ENCODE peak calls at places on chromosomes 16 and 17, in seven cellular contexts. W, J, F, V, G, H and M are unnamed samples.

GRCh38 chr16:21952040-21952792 is 945 bp upstream of the UQCRC2 start:
- DNase-seq in W (peak), J (peak), F (no peak), V (peak), G (peak), H (peak), M (peak)

GRCh38 chr17:11986939-11987329 is 10.3 kb downstream of the ZNF18 start:
- DNase-seq in W (no peak), J (no peak), F (no peak), V (peak), G (no peak), H (peak), M (no peak)

GRCh38 chr17:81519284-81520020 is 6.9 kb upstream of the ACTG1 start:
- DNase-seq in W (peak), J (peak), F (no peak), V (no peak), G (peak), H (peak), M (no peak)

GRCh38 chr16:81601601-81602251 is 157.1 kb downstream of the CMIP start:
- DNase-seq in W (no peak), J (no peak), F (no peak), V (no peak), G (no peak), H (no peak), M (no peak)

GRCh38 chr16:9297437-9298113 is 206.1 kb downstream of the HAPSTR1 start:
- DNase-seq in W (peak), J (no peak), F (no peak), V (no peak), G (no peak), H (no peak), M (no peak)

GRCh38 chr17:50863221-50863843 is 2.8 kb downstream of the TOB1 start:
- DNase-seq in W (peak), J (no peak), F (no peak), V (no peak), G (no peak), H (peak), M (no peak)

GRCh38 chr17:29574732-29575510 is 6.4 kb downstream of the TP53I13 start:
- DNase-seq in W (no peak), J (no peak), F (no peak), V (no peak), G (no peak), H (no peak), M (no peak)

GRCh38 chr16:8583199-8583598 is 7.1 kb downstream of the TMEM114 start:
- DNase-seq in W (no peak), J (no peak), F (no peak), V (peak), G (no peak), H (peak), M (no peak)

GRCh38 chr17:77465358-77466041 is 324.7 kb downstream of the SEC14L1 start:
- DNase-seq in W (peak), J (peak), F (peak), V (peak), G (peak), H (peak), M (no peak)

GRCh38 chr17:49249292-49249794 is 18.8 kb upstream of the PHOSPHO1 start:
- DNase-seq in W (peak), J (no peak), F (no peak), V (peak), G (no peak), H (no peak), M (no peak)

GRCh38 chr17:19539040-19539399 is 5.4 kb downstream of the SLC47A1 start:
- DNase-seq in W (peak), J (no peak), F (no peak), V (no peak), G (no peak), H (no peak), M (no peak)

GRCh38 chr16:85819245-85819644 is 19.8 kb downstream of the COX4I1 start:
- DNase-seq in W (peak), J (peak), F (no peak), V (peak), G (peak), H (peak), M (no peak)

GRCh38 chr17:29584452-29585079 is 4.9 kb downstream of the GIT1 start:
- DNase-seq in W (no peak), J (no peak), F (no peak), V (peak), G (no peak), H (no peak), M (no peak)

GRCh38 chr16:4388275-4389021 is 16.8 kb downstream of the VASN start:
- DNase-seq in W (no peak), J (no peak), F (peak), V (no peak), G (no peak), H (no peak), M (no peak)

GRCh38 chr16:85123891-85124635 is 11.8 kb upstream of the CIBAR2 start:
- DNase-seq in W (peak), J (no peak), F (peak), V (peak), G (no peak), H (peak), M (no peak)

GRCh38 chr17:62740066-62740465 is 68.0 kb downstream of the MARCHF10 start:
- DNase-seq in W (no peak), J (no peak), F (no peak), V (no peak), G (no peak), H (no peak), M (no peak)

GRCh38 chr17:81947189-81947588 is at the start of gene MYADML2:
- DNase-seq in W (no peak), J (no peak), F (no peak), V (no peak), G (no peak), H (no peak), M (no peak)

GRCh38 chr17:57600092-57600491 is 145.0 kb downstream of the CCDC182 start:
- DNase-seq in W (no peak), J (peak), F (no peak), V (peak), G (peak), H (no peak), M (no peak)

GRCh38 chr16:55661842-55662479 is 6.2 kb downstream of the SLC6A2 start:
- DNase-seq in W (no peak), J (no peak), F (no peak), V (no peak), G (no peak), H (peak), M (no peak)

GRCh38 chr17:47776330-47777197 is 43.5 kb downstream of the TBX21 start:
- DNase-seq in W (no peak), J (peak), F (no peak), V (peak), G (peak), H (peak), M (no peak)

GRCh38 chr16:1559446-1559975 is 26.0 kb downstream of the TMEM204 start:
- DNase-seq in W (no peak), J (peak), F (no peak), V (no peak), G (no peak), H (no peak), M (no peak)

GRCh38 chr16:11361751-11362742 is 16.8 kb downstream of the RMI2 start:
- DNase-seq in W (no peak), J (peak), F (no peak), V (no peak), G (no peak), H (no peak), M (no peak)
- H3K4me3 ChIP-seq in W (no peak), J (peak), F (no peak), V (no peak), G (peak), H (no peak), M (no peak)

GRCh38 chr17:2266045-2266864 is 37.3 kb downstream of the SMG6 start:
- DNase-seq in W (no peak), J (peak), F (peak), V (no peak), G (peak), H (no peak), M (no peak)

GRCh38 chr17:2264023-2264860 is 39.3 kb downstream of the SMG6 start:
- DNase-seq in W (no peak), J (no peak), F (no peak), V (peak), G (no peak), H (no peak), M (peak)

GRCh38 chr17:2259769-2260536 is 43.6 kb downstream of the SMG6 start:
- DNase-seq in W (no peak), J (peak), F (no peak), V (peak), G (peak), H (no peak), M (no peak)

GRCh38 chr17:2262146-2262587 is 41.4 kb downstream of the SMG6 start:
- DNase-seq in W (no peak), J (no peak), F (no peak), V (peak), G (no peak), H (peak), M (peak)

DNA sequence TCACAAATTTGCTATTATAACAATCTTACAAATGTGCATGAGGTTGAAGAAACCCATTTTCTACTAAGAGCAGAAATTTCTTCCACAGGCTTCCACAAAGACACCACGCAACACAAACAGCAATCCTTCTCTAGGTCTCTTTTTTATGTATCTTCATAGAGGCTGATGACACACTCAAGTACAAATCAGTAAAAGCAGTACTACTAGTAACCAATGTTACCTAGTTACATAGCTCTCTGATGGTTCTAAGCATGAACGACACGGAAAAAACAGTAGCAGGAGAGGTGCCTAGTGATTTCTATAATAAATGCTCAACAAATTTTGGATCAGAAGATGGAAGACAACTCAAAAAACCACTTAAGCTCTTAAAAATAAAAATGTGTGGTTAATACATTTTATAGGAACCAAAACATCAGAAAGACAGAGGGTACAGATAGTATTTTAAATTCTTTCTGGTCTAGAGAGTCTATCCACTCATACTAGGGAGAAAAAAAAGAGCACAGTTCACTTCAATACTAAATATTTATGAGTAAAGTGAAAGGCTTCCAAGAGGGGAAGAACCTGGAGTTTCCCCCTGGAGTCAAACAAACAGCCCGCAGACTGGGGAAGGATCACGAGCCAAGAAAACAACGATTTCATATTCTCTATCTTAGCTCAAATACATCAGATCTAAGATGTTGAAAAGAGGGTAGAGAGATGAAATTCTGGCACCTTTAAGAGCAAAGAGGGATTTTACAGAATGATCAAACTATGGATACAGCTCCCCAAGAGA is 40.2 kb downstream of the SMG6 start:
- DNase-seq in W (no peak), J (no peak), F (no peak), V (peak), G (no peak), H (no peak), M (no peak)
- H3K4me3 ChIP-seq in W (no peak), J (peak), F (no peak), V (no peak), G (peak), H (no peak), M (peak)

DNA sequence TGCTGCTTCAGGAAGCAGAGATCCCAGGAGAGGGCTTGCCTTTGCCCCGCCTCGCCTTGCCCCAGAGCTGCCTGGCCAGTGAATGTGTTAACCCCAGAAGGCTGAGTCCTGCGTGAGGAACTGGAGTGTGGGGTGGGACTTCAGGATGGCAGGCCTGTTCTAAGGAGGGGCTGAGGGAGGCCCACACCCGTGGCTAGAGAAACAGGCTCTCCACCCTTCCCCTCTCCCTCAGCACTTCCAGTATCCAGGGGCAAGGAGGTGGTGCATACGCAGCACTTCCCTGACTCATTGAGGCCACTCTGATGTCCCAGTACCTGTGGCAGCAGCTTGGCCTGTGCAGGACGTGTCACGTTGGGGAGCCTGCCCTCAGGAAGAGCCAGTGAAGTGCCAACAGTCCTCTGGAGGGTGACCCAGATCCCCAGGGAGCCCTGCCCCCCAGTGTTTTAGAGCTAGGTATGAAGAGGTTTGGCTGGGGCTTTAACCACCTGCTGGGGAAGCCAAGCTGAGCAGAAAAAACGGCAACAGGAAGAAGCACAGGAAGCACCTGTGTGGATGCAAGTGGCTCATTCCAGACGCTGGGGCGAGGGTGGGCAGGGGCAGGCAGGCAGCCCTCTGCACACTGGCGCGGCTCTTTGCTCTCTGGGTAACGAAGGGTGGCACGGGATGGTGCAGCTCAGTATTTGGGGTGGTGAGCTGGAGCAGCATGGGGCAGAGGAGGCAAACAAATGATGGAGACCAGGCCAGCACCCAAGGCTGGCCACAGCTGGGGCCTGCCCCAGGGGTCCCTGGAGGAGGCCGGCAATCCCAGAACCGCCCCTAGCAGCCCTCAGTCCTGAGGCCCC is 14.7 kb upstream of the CTCF start:
- DNase-seq in W (no peak), J (peak), F (no peak), V (no peak), G (peak), H (no peak), M (no peak)
- H3K4me3 ChIP-seq in W (no peak), J (peak), F (no peak), V (no peak), G (peak), H (no peak), M (no peak)

GRCh38 chr16:83704656-83705055 is 103.1 kb upstream of the HSBP1 start:
- DNase-seq in W (no peak), J (no peak), F (no peak), V (peak), G (no peak), H (no peak), M (no peak)

GRCh38 chr16:83701494-83701893 is 106.3 kb upstream of the HSBP1 start:
- DNase-seq in W (peak), J (no peak), F (no peak), V (peak), G (no peak), H (peak), M (no peak)

GRCh38 chr16:83705856-83706255 is 101.9 kb upstream of the HSBP1 start:
- DNase-seq in W (no peak), J (no peak), F (no peak), V (peak), G (no peak), H (no peak), M (no peak)

GRCh38 chr16:83706394-83706793 is 101.4 kb upstream of the HSBP1 start:
- DNase-seq in W (no peak), J (no peak), F (no peak), V (peak), G (no peak), H (peak), M (no peak)
- H3K4me3 ChIP-seq in W (no peak), J (no peak), F (no peak), V (no peak), G (no peak), H (no peak), M (no peak)

DNA sequence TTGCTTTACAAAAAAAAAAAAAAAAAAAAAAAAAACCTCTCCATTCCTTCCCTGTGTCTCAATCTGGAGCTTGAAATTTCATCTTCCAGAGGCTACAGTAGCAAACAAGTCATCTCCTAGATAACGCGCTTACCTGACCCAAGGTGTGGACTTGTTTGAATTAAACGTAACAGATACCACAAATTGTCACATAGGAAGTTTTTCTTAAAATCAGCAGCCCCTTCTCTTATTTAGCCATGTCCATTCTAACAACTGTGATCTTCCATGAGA is 2.0 kb downstream of the STAT5B start:
- DNase-seq in W (no peak), J (no peak), F (no peak), V (no peak), G (no peak), H (no peak), M (no peak)
- H3K4me3 ChIP-seq in W (peak), J (peak), F (no peak), V (no peak), G (peak), H (no peak), M (no peak)

GRCh38 chr17:79298801-79299200 is 224.2 kb downstream of the ENGASE start:
- DNase-seq in W (no peak), J (no peak), F (no peak), V (no peak), G (no peak), H (no peak), M (no peak)
- H3K4me3 ChIP-seq in W (no peak), J (no peak), F (no peak), V (no peak), G (no peak), H (no peak), M (no peak)